ENCODE peak calls at places on chromosomes 4 and X, in ten cellular contexts. Y, P, M, G, Z, R, N, A, L and Q are unnamed samples. For H3K9me3, the result is how much of the 10 kb centered on the place peaks cover.

GRCh38 chr4:4338632-4339031 is 48.3 kb upstream of the NSG1 start:
- DNase-seq in Y (no peak), P (no peak), M (no peak), G (no peak), Z (no peak), R (peak), N (no peak), A (no peak), L (no peak), Q (no peak)

GRCh38 chrX:8179653-8180052 is 8.6 kb upstream of the VCX2 start:
- DNase-seq in Y (no peak), P (no peak), M (no peak), G (no peak), Z (no peak), R (no peak), N (no peak), A (no peak), L (no peak), Q (no peak)

GRCh38 chr4:123163501-123163900 is 233.1 kb upstream of the SPRY1 start:
- DNase-seq in Y (no peak), P (no peak), M (no peak), G (no peak), Z (no peak), R (no peak), N (no peak), A (no peak), L (no peak), Q (no peak)

GRCh38 chr4:57127361-57127760 is 17.2 kb upstream of the IGFBP7 start:
- DNase-seq in Y (no peak), P (no peak), M (no peak), G (no peak), Z (no peak), R (no peak), N (no peak), A (no peak), L (no peak), Q (no peak)

GRCh38 chr4:158895797-158896442 is 127.1 kb downstream of the FNIP2 start:
- DNase-seq in Y (no peak), P (no peak), M (peak), G (peak), Z (no peak), R (peak), N (no peak), A (no peak), L (peak), Q (no peak)

GRCh38 chrX:13254076-13254785 is 65.6 kb downstream of the ATXN3L start:
- DNase-seq in Y (peak), P (no peak), M (no peak), G (peak), Z (no peak), R (peak), N (peak), A (peak), L (no peak), Q (no peak)

GRCh38 chr4:54076673-54077072 is 12.3 kb upstream of the CHIC2 start:
- DNase-seq in Y (no peak), P (no peak), M (no peak), G (no peak), Z (no peak), R (no peak), N (no peak), A (no peak), L (no peak), Q (no peak)

GRCh38 chr4:41912546-41912945 is 22.7 kb upstream of the TMEM33 start:
- DNase-seq in Y (no peak), P (no peak), M (no peak), G (no peak), Z (no peak), R (no peak), N (no peak), A (no peak), L (no peak), Q (no peak)

GRCh38 chr4:21134994-21135393 is 434.7 kb downstream of the PACRGL start:
- DNase-seq in Y (no peak), P (no peak), M (peak), G (peak), Z (no peak), R (no peak), N (no peak), A (peak), L (no peak), Q (no peak)

GRCh38 chr4:94350095-94350494 is 7.5 kb upstream of the HPGDS start:
- DNase-seq in Y (no peak), P (no peak), M (no peak), G (no peak), Z (no peak), R (no peak), N (no peak), A (no peak), L (no peak), Q (no peak)
- H3K9me3 ChIP-seq in Y (under half), P (under half), M (under half), G (under half), Z (under half), R (under half), N (under half), A (under half), L (under half), Q (under half)

GRCh38 chr4:18458465-18458864 is 436.9 kb upstream of the LCORL start:
- DNase-seq in Y (no peak), P (no peak), M (no peak), G (no peak), Z (no peak), R (no peak), N (no peak), A (no peak), L (no peak), Q (no peak)
- H3K9me3 ChIP-seq in Y (under half), P (under half), M (under half), G (under half), Z (under half), R (under half), N (under half), A (under half), L (under half), Q (under half)

DNA sequence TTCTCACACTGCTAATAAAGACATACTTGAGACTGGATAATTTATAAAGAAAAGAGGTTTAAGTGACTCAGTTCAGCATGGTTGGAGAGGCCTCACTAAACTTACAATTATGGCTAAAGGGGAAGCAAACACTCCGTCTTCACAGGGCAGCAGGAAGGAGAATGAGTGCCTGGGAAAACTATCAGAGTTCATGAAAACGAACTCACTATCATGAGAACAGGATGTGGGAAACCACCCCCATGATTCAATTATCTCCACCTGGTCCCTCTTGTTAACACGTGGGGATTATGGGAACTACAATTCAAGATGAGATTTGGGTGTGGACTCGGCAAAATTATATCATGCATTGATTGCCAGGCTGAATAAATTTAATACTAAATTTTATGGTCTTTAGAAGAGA is 592.7 kb downstream of the GRXCR1 start:
- DNase-seq in Y (no peak), P (no peak), M (no peak), G (no peak), Z (no peak), R (no peak), N (no peak), A (no peak), L (no peak), Q (no peak)
- H3K9me3 ChIP-seq in Y (under half), P (under half), M (under half), G (under half), Z (under half), R (under half), N (under half), A (under half), L (under half), Q (under half)

GRCh38 chr4:136441629-136442282 is 1090.5 kb downstream of the PCDH18 start:
- DNase-seq in Y (no peak), P (no peak), M (no peak), G (no peak), Z (no peak), R (no peak), N (no peak), A (no peak), L (no peak), Q (no peak)
- H3K9me3 ChIP-seq in Y (under half), P (under half), M (under half), G (under half), Z (under half), R (under half), N (under half), A (under half), L (under half), Q (under half)

GRCh38 chr4:142645478-142646108 is 200.5 kb downstream of the INPP4B start:
- DNase-seq in Y (no peak), P (no peak), M (no peak), G (no peak), Z (no peak), R (no peak), N (no peak), A (peak), L (no peak), Q (no peak)

DNA sequence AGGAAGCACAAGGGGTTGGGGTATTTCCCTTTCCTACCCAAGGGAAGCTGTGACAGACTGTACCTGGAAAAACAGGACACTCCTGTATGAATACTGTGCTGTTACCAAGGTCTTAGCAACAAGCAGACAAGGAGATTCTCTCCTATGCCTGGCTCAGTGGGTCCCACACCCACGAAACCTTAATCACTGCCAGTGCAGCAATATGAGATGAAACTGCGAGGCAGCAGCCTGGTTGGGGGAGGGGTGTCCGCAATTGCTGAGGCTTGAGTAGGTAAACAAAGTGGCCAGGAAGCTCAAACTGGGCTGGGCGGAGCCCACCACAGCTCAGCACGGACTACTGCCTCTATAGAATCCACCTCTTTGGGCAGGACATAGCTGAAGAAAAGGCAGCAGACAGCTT is 197.7 kb downstream of the INPP4B start:
- DNase-seq in Y (no peak), P (no peak), M (no peak), G (peak), Z (no peak), R (no peak), N (no peak), A (no peak), L (no peak), Q (no peak)
- H3K9me3 ChIP-seq in Y (under half), P (under half), M (under half), G (under half), Z (under half), R (under half), N (under half), A (under half), L (under half), Q (under half)